ENCODE peak calls at places on chromosomes 12 and 14, in seven cellular contexts. One of them, this sample, is unnamed.

GRCh38 chr14:88437659-88438058 is 52.2 kb downstream of the SPATA7 start:
- DNase-seq in D341Med: peak
- DNase-seq in heart right ventricle: no peak
- DNase-seq in GM10248: no peak
- DNase-seq in amniotic stem cell: no peak
- DNase-seq in stimulated activated CD8-positive, alpha-beta memory T cell treated with anti-CD3 and anti-CD28 coated beads, Interleukin-4, amount 100 ng/mL, for 4 hours: no peak
- DNase-seq in EH: no peak
- DNase-seq in this sample: no peak

GRCh38 chr14:103021817-103022668 is 35.3 kb downstream of the CDC42BPB start:
- DNase-seq in D341Med: no peak
- DNase-seq in heart right ventricle: no peak
- DNase-seq in GM10248: no peak
- DNase-seq in amniotic stem cell: no peak
- DNase-seq in stimulated activated CD8-positive, alpha-beta memory T cell treated with anti-CD3 and anti-CD28 coated beads, Interleukin-4, amount 100 ng/mL, for 4 hours: no peak
- DNase-seq in EH: peak
- DNase-seq in this sample: no peak

GRCh38 chr12:125688223-125688622 is 623.0 kb downstream of the AACS start:
- DNase-seq in D341Med: no peak
- DNase-seq in heart right ventricle: no peak
- DNase-seq in GM10248: no peak
- DNase-seq in amniotic stem cell: no peak
- DNase-seq in stimulated activated CD8-positive, alpha-beta memory T cell treated with anti-CD3 and anti-CD28 coated beads, Interleukin-4, amount 100 ng/mL, for 4 hours: no peak
- DNase-seq in EH: no peak
- DNase-seq in this sample: no peak

GRCh38 chr14:22797017-22797917 is 18.0 kb downstream of the SLC7A7 start:
- DNase-seq in D341Med: no peak
- DNase-seq in heart right ventricle: no peak
- DNase-seq in GM10248: no peak
- DNase-seq in amniotic stem cell: no peak
- DNase-seq in stimulated activated CD8-positive, alpha-beta memory T cell treated with anti-CD3 and anti-CD28 coated beads, Interleukin-4, amount 100 ng/mL, for 4 hours: no peak
- DNase-seq in EH: no peak
- DNase-seq in this sample: no peak

GRCh38 chr12:111991946-111992345 is 21.0 kb downstream of the TMEM116 start:
- DNase-seq in D341Med: no peak
- DNase-seq in heart right ventricle: no peak
- DNase-seq in GM10248: no peak
- DNase-seq in amniotic stem cell: no peak
- DNase-seq in stimulated activated CD8-positive, alpha-beta memory T cell treated with anti-CD3 and anti-CD28 coated beads, Interleukin-4, amount 100 ng/mL, for 4 hours: no peak
- DNase-seq in EH: peak
- DNase-seq in this sample: no peak

GRCh38 chr14:103366741-103367140 is 18.5 kb upstream of the MARK3 start:
- DNase-seq in D341Med: no peak
- DNase-seq in heart right ventricle: no peak
- DNase-seq in GM10248: no peak
- DNase-seq in amniotic stem cell: no peak
- DNase-seq in stimulated activated CD8-positive, alpha-beta memory T cell treated with anti-CD3 and anti-CD28 coated beads, Interleukin-4, amount 100 ng/mL, for 4 hours: no peak
- DNase-seq in EH: peak
- DNase-seq in this sample: no peak

GRCh38 chr14:26596722-26597030 is 1.2 kb downstream of the NOVA1 start:
- DNase-seq in D341Med: peak
- DNase-seq in heart right ventricle: no peak
- DNase-seq in GM10248: no peak
- DNase-seq in amniotic stem cell: no peak
- DNase-seq in stimulated activated CD8-positive, alpha-beta memory T cell treated with anti-CD3 and anti-CD28 coated beads, Interleukin-4, amount 100 ng/mL, for 4 hours: no peak
- DNase-seq in EH: no peak
- DNase-seq in this sample: no peak

GRCh38 chr14:55458800-55459577 is 18.6 kb upstream of the TBPL2 start:
- DNase-seq in D341Med: no peak
- DNase-seq in heart right ventricle: no peak
- DNase-seq in GM10248: peak
- DNase-seq in amniotic stem cell: no peak
- DNase-seq in stimulated activated CD8-positive, alpha-beta memory T cell treated with anti-CD3 and anti-CD28 coated beads, Interleukin-4, amount 100 ng/mL, for 4 hours: no peak
- DNase-seq in EH: peak
- DNase-seq in this sample: no peak

GRCh38 chr14:71196921-71197320 is 289.7 kb downstream of the PCNX1 start:
- DNase-seq in D341Med: no peak
- DNase-seq in heart right ventricle: no peak
- DNase-seq in GM10248: no peak
- DNase-seq in amniotic stem cell: no peak
- DNase-seq in stimulated activated CD8-positive, alpha-beta memory T cell treated with anti-CD3 and anti-CD28 coated beads, Interleukin-4, amount 100 ng/mL, for 4 hours: no peak
- DNase-seq in EH: no peak
- DNase-seq in this sample: no peak

GRCh38 chr12:113846883-113847282 is 119.2 kb downstream of the RBM19 start:
- DNase-seq in D341Med: no peak
- DNase-seq in heart right ventricle: no peak
- DNase-seq in GM10248: no peak
- DNase-seq in amniotic stem cell: no peak
- DNase-seq in stimulated activated CD8-positive, alpha-beta memory T cell treated with anti-CD3 and anti-CD28 coated beads, Interleukin-4, amount 100 ng/mL, for 4 hours: no peak
- DNase-seq in EH: no peak
- DNase-seq in this sample: no peak

GRCh38 chr14:53620325-53620716 is 336.3 kb downstream of the BMP4 start:
- DNase-seq in D341Med: no peak
- DNase-seq in heart right ventricle: no peak
- DNase-seq in GM10248: no peak
- DNase-seq in amniotic stem cell: no peak
- DNase-seq in stimulated activated CD8-positive, alpha-beta memory T cell treated with anti-CD3 and anti-CD28 coated beads, Interleukin-4, amount 100 ng/mL, for 4 hours: no peak
- DNase-seq in EH: peak
- DNase-seq in this sample: no peak

GRCh38 chr14:38611928-38612327 is 356.0 kb upstream of the CLEC14A start:
- DNase-seq in D341Med: no peak
- DNase-seq in heart right ventricle: no peak
- DNase-seq in GM10248: no peak
- DNase-seq in amniotic stem cell: no peak
- DNase-seq in stimulated activated CD8-positive, alpha-beta memory T cell treated with anti-CD3 and anti-CD28 coated beads, Interleukin-4, amount 100 ng/mL, for 4 hours: no peak
- DNase-seq in EH: no peak
- DNase-seq in this sample: no peak

GRCh38 chr12:96383991-96384390 is 16.2 kb downstream of the CDK17 start:
- DNase-seq in D341Med: no peak
- DNase-seq in heart right ventricle: no peak
- DNase-seq in GM10248: no peak
- DNase-seq in amniotic stem cell: no peak
- DNase-seq in stimulated activated CD8-positive, alpha-beta memory T cell treated with anti-CD3 and anti-CD28 coated beads, Interleukin-4, amount 100 ng/mL, for 4 hours: no peak
- DNase-seq in EH: peak
- DNase-seq in this sample: no peak

GRCh38 chr12:105480162-105480561 is 149.7 kb downstream of the C12orf75 start:
- DNase-seq in D341Med: no peak
- DNase-seq in heart right ventricle: no peak
- DNase-seq in GM10248: no peak
- DNase-seq in amniotic stem cell: no peak
- DNase-seq in stimulated activated CD8-positive, alpha-beta memory T cell treated with anti-CD3 and anti-CD28 coated beads, Interleukin-4, amount 100 ng/mL, for 4 hours: no peak
- DNase-seq in EH: peak
- DNase-seq in this sample: no peak

GRCh38 chr14:64912256-64912655 is 2.0 kb upstream of the CHURC1 start:
- DNase-seq in D341Med: no peak
- DNase-seq in heart right ventricle: no peak
- DNase-seq in GM10248: no peak
- DNase-seq in amniotic stem cell: no peak
- DNase-seq in stimulated activated CD8-positive, alpha-beta memory T cell treated with anti-CD3 and anti-CD28 coated beads, Interleukin-4, amount 100 ng/mL, for 4 hours: no peak
- DNase-seq in EH: no peak
- DNase-seq in this sample: no peak

GRCh38 chr12:98399532-98399931 is 115.9 kb upstream of the TMPO start:
- DNase-seq in D341Med: no peak
- DNase-seq in heart right ventricle: no peak
- DNase-seq in GM10248: peak
- DNase-seq in amniotic stem cell: peak
- DNase-seq in stimulated activated CD8-positive, alpha-beta memory T cell treated with anti-CD3 and anti-CD28 coated beads, Interleukin-4, amount 100 ng/mL, for 4 hours: peak
- DNase-seq in EH: peak
- DNase-seq in this sample: peak

GRCh38 chr14:70186826-70187483 is 1.8 kb downstream of the SLC8A3 start:
- DNase-seq in D341Med: no peak
- DNase-seq in heart right ventricle: peak
- DNase-seq in GM10248: peak
- DNase-seq in amniotic stem cell: no peak
- DNase-seq in stimulated activated CD8-positive, alpha-beta memory T cell treated with anti-CD3 and anti-CD28 coated beads, Interleukin-4, amount 100 ng/mL, for 4 hours: no peak
- DNase-seq in EH: peak
- DNase-seq in this sample: no peak

GRCh38 chr12:3770891-3771290 is 18.0 kb upstream of the CRACR2A start:
- DNase-seq in D341Med: no peak
- DNase-seq in heart right ventricle: no peak
- DNase-seq in GM10248: no peak
- DNase-seq in amniotic stem cell: no peak
- DNase-seq in stimulated activated CD8-positive, alpha-beta memory T cell treated with anti-CD3 and anti-CD28 coated beads, Interleukin-4, amount 100 ng/mL, for 4 hours: no peak
- DNase-seq in EH: peak
- DNase-seq in this sample: no peak

GRCh38 chr14:78314484-78314883 is 144.3 kb downstream of the NRXN3 start:
- DNase-seq in D341Med: no peak
- DNase-seq in heart right ventricle: no peak
- DNase-seq in GM10248: no peak
- DNase-seq in amniotic stem cell: no peak
- DNase-seq in stimulated activated CD8-positive, alpha-beta memory T cell treated with anti-CD3 and anti-CD28 coated beads, Interleukin-4, amount 100 ng/mL, for 4 hours: no peak
- DNase-seq in EH: no peak
- DNase-seq in this sample: no peak

GRCh38 chr12:127810026-127810425 is 456.9 kb upstream of the TMEM132C start:
- DNase-seq in D341Med: no peak
- DNase-seq in heart right ventricle: no peak
- DNase-seq in GM10248: no peak
- DNase-seq in amniotic stem cell: peak
- DNase-seq in stimulated activated CD8-positive, alpha-beta memory T cell treated with anti-CD3 and anti-CD28 coated beads, Interleukin-4, amount 100 ng/mL, for 4 hours: no peak
- DNase-seq in EH: peak
- DNase-seq in this sample: no peak

GRCh38 chr14:21185506-21185905 is 29.6 kb upstream of the OR5AU1 start:
- DNase-seq in D341Med: no peak
- DNase-seq in heart right ventricle: no peak
- DNase-seq in GM10248: no peak
- DNase-seq in amniotic stem cell: no peak
- DNase-seq in stimulated activated CD8-positive, alpha-beta memory T cell treated with anti-CD3 and anti-CD28 coated beads, Interleukin-4, amount 100 ng/mL, for 4 hours: no peak
- DNase-seq in EH: no peak
- DNase-seq in this sample: no peak

GRCh38 chr12:131726-132465 is 65.3 kb downstream of the IQSEC3 start:
- DNase-seq in D341Med: no peak
- DNase-seq in heart right ventricle: no peak
- DNase-seq in GM10248: no peak
- DNase-seq in amniotic stem cell: no peak
- DNase-seq in stimulated activated CD8-positive, alpha-beta memory T cell treated with anti-CD3 and anti-CD28 coated beads, Interleukin-4, amount 100 ng/mL, for 4 hours: no peak
- DNase-seq in EH: no peak
- DNase-seq in this sample: no peak

GRCh38 chr14:51776102-51776894 is 84.1 kb upstream of the GNG2 start:
- DNase-seq in D341Med: peak
- DNase-seq in heart right ventricle: peak
- DNase-seq in GM10248: peak
- DNase-seq in amniotic stem cell: peak
- DNase-seq in stimulated activated CD8-positive, alpha-beta memory T cell treated with anti-CD3 and anti-CD28 coated beads, Interleukin-4, amount 100 ng/mL, for 4 hours: no peak
- DNase-seq in EH: peak
- DNase-seq in this sample: no peak

GRCh38 chr12:113471619-113472171 is at the start of gene LHX5:
- DNase-seq in D341Med: no peak
- DNase-seq in heart right ventricle: no peak
- DNase-seq in GM10248: no peak
- DNase-seq in amniotic stem cell: no peak
- DNase-seq in stimulated activated CD8-positive, alpha-beta memory T cell treated with anti-CD3 and anti-CD28 coated beads, Interleukin-4, amount 100 ng/mL, for 4 hours: no peak
- DNase-seq in EH: peak
- DNase-seq in this sample: no peak

GRCh38 chr14:30559638-30560071 is 697 bp downstream of the G2E3 start:
- DNase-seq in D341Med: peak
- DNase-seq in heart right ventricle: no peak
- DNase-seq in GM10248: peak
- DNase-seq in amniotic stem cell: no peak
- DNase-seq in stimulated activated CD8-positive, alpha-beta memory T cell treated with anti-CD3 and anti-CD28 coated beads, Interleukin-4, amount 100 ng/mL, for 4 hours: no peak
- DNase-seq in EH: peak
- DNase-seq in this sample: no peak

GRCh38 chr12:6224550-6224949 is 24.4 kb downstream of the CD9 start:
- DNase-seq in D341Med: no peak
- DNase-seq in heart right ventricle: peak
- DNase-seq in GM10248: no peak
- DNase-seq in amniotic stem cell: no peak
- DNase-seq in stimulated activated CD8-positive, alpha-beta memory T cell treated with anti-CD3 and anti-CD28 coated beads, Interleukin-4, amount 100 ng/mL, for 4 hours: no peak
- DNase-seq in EH: no peak
- DNase-seq in this sample: no peak

GRCh38 chr14:100589071-100589759 is 2.0 kb upstream of the BEGAIN start:
- DNase-seq in D341Med: peak
- DNase-seq in heart right ventricle: no peak
- DNase-seq in GM10248: no peak
- DNase-seq in amniotic stem cell: no peak
- DNase-seq in stimulated activated CD8-positive, alpha-beta memory T cell treated with anti-CD3 and anti-CD28 coated beads, Interleukin-4, amount 100 ng/mL, for 4 hours: no peak
- DNase-seq in EH: no peak
- DNase-seq in this sample: peak

GRCh38 chr14:20732477-20732876 is 13.2 kb upstream of the EDDM3A start:
- DNase-seq in D341Med: no peak
- DNase-seq in heart right ventricle: no peak
- DNase-seq in GM10248: no peak
- DNase-seq in amniotic stem cell: no peak
- DNase-seq in stimulated activated CD8-positive, alpha-beta memory T cell treated with anti-CD3 and anti-CD28 coated beads, Interleukin-4, amount 100 ng/mL, for 4 hours: no peak
- DNase-seq in EH: no peak
- DNase-seq in this sample: no peak

GRCh38 chr12:58253663-58254062 is 312.3 kb downstream of the ATP23 start:
- DNase-seq in D341Med: no peak
- DNase-seq in heart right ventricle: no peak
- DNase-seq in GM10248: no peak
- DNase-seq in amniotic stem cell: no peak
- DNase-seq in stimulated activated CD8-positive, alpha-beta memory T cell treated with anti-CD3 and anti-CD28 coated beads, Interleukin-4, amount 100 ng/mL, for 4 hours: no peak
- DNase-seq in EH: peak
- DNase-seq in this sample: no peak

GRCh38 chr12:47276253-47277070 is 196.7 kb upstream of the AMIGO2 start:
- DNase-seq in D341Med: no peak
- DNase-seq in heart right ventricle: no peak
- DNase-seq in GM10248: peak
- DNase-seq in amniotic stem cell: no peak
- DNase-seq in stimulated activated CD8-positive, alpha-beta memory T cell treated with anti-CD3 and anti-CD28 coated beads, Interleukin-4, amount 100 ng/mL, for 4 hours: no peak
- DNase-seq in EH: peak
- DNase-seq in this sample: peak

This sample was measured in heart left ventricle.